ENCODE peak calls at places on chromosome 2, in nine cellular contexts. K, Z, U, J, R, A, S, P and E are unnamed samples.

GRCh38 chr2:178101321-178102079 is 10.7 kb upstream of the RBM45 start:
- DNase-seq in P (no peak), J (no peak), K (no peak), R (no peak), A (no peak), S (no peak), U (no peak), Z (no peak), E (no peak)

GRCh38 chr2:117631546-117631945 is 182.9 kb upstream of the DDX18 start:
- DNase-seq in A (no peak), K (peak; percentile 25), R (no peak), Z (no peak), J (no peak), P (no peak), U (no peak), S (no peak), E (no peak)

GRCh38 chr2:109382946-109383345 is 230.8 kb downstream of the SEPTIN10 start:
- DNase-seq in R (no peak), K (no peak), J (no peak), A (no peak), Z (peak; percentile 88), P (peak; percentile 32), S (no peak), U (peak; percentile 26), E (peak; percentile 68)

GRCh38 chr2:37873229-37873628 is 51.9 kb upstream of the RMDN2 start:
- DNase-seq in U (no peak), J (no peak), A (no peak), K (no peak), P (no peak), Z (peak; percentile 61), R (no peak), S (no peak), E (no peak)

GRCh38 chr2:94986392-94986963 is 39.0 kb upstream of the MAL start:
- DNase-seq in P (no peak), K (peak; percentile 85), S (no peak), R (no peak), A (no peak), U (peak; percentile 29), Z (peak; percentile 68), J (peak; percentile 67), E (peak; percentile 53)

GRCh38 chr2:220855296-220855695 is 716.8 kb downstream of the EPHA4 start:
- DNase-seq in R (no peak), U (no peak), P (no peak), S (no peak), Z (no peak), J (no peak), A (no peak), K (no peak), E (no peak)

GRCh38 chr2:161766334-161766733 is 142.1 kb downstream of the SLC4A10 start:
- DNase-seq in A (no peak), Z (no peak), J (no peak), S (no peak), R (no peak), U (no peak), P (no peak), K (no peak), E (no peak)

GRCh38 chr2:28389399-28390240 is 3.0 kb upstream of the FOSL2 start:
- DNase-seq in S (no peak), P (no peak), U (no peak), Z (no peak), A (no peak), R (no peak), K (no peak), J (no peak), E (no peak)

GRCh38 chr2:133086176-133086575 is 416.2 kb upstream of the LYPD1 start:
- DNase-seq in J (no peak), S (no peak), Z (no peak), P (no peak), K (no peak), R (no peak), U (no peak), A (no peak), E (no peak)

GRCh38 chr2:237662671-237663093 is 35.3 kb downstream of the LRRFIP1 start:
- DNase-seq in J (no peak), U (peak; percentile 96), P (peak; percentile 65), A (peak; percentile 29), Z (peak; percentile 94), S (peak; percentile 28), R (no peak), K (peak; percentile 80), E (peak; percentile 98)